ENCODE peak calls at places on chromosomes 1 and 21, in eight cellular contexts. One of them, this sample, is unnamed.

GRCh38 chr1:34858901-34859441 is 578 bp downstream of the SMIM12 start:
- DNase-seq in lung: peak; percentile 33
- DNase-seq in AG10803: peak; percentile 19
- DNase-seq in uterus: peak; percentile 28
- DNase-seq in adipocyte: peak; percentile 50
- DNase-seq in fibroblast of mammary gland: peak; percentile 66
- DNase-seq in CD8-positive, alpha-beta T cell: no peak
- DNase-seq in pancreas: peak; percentile 40
- DNase-seq in this sample: no peak

GRCh38 chr1:114178940-114179339 is 25.3 kb upstream of the SYT6 start:
- DNase-seq in lung: no peak
- DNase-seq in AG10803: no peak
- DNase-seq in uterus: no peak
- DNase-seq in adipocyte: no peak
- DNase-seq in fibroblast of mammary gland: no peak
- DNase-seq in CD8-positive, alpha-beta T cell: no peak
- DNase-seq in pancreas: no peak
- DNase-seq in this sample: no peak

GRCh38 chr1:47207811-47208373 is 18.1 kb upstream of the PDZK1IP1 start:
- DNase-seq in lung: no peak
- DNase-seq in AG10803: no peak
- DNase-seq in uterus: no peak
- DNase-seq in adipocyte: no peak
- DNase-seq in fibroblast of mammary gland: peak; percentile 55
- DNase-seq in CD8-positive, alpha-beta T cell: no peak
- DNase-seq in pancreas: no peak
- DNase-seq in this sample: no peak

GRCh38 chr1:25586181-25586588 is 30.4 kb upstream of the MAN1C1 start:
- DNase-seq in lung: no peak
- DNase-seq in AG10803: no peak
- DNase-seq in uterus: no peak
- DNase-seq in adipocyte: no peak
- DNase-seq in fibroblast of mammary gland: no peak
- DNase-seq in CD8-positive, alpha-beta T cell: no peak
- DNase-seq in pancreas: no peak
- DNase-seq in this sample: no peak

GRCh38 chr1:155029513-155030242 is 3.9 kb downstream of the DCST2 start:
- DNase-seq in lung: no peak
- DNase-seq in AG10803: no peak
- DNase-seq in uterus: no peak
- DNase-seq in adipocyte: no peak
- DNase-seq in fibroblast of mammary gland: no peak
- DNase-seq in CD8-positive, alpha-beta T cell: no peak
- DNase-seq in pancreas: no peak
- DNase-seq in this sample: no peak

GRCh38 chr1:181094813-181095212 is 6.3 kb downstream of the IER5 start:
- DNase-seq in lung: no peak
- DNase-seq in AG10803: peak; percentile 97
- DNase-seq in uterus: peak; percentile 66
- DNase-seq in adipocyte: peak; percentile 93
- DNase-seq in fibroblast of mammary gland: peak; percentile 95
- DNase-seq in CD8-positive, alpha-beta T cell: no peak
- DNase-seq in pancreas: no peak
- DNase-seq in this sample: no peak

GRCh38 chr1:53349968-53350852 is 22.3 kb upstream of the LRP8 start:
- DNase-seq in lung: no peak
- DNase-seq in AG10803: no peak
- DNase-seq in uterus: no peak
- DNase-seq in adipocyte: no peak
- DNase-seq in fibroblast of mammary gland: no peak
- DNase-seq in CD8-positive, alpha-beta T cell: no peak
- DNase-seq in pancreas: no peak
- DNase-seq in this sample: no peak

GRCh38 chr1:24975391-24975790 is 45.3 kb upstream of the RUNX3 start:
- DNase-seq in lung: no peak
- DNase-seq in AG10803: no peak
- DNase-seq in uterus: no peak
- DNase-seq in adipocyte: no peak
- DNase-seq in fibroblast of mammary gland: no peak
- DNase-seq in CD8-positive, alpha-beta T cell: no peak
- DNase-seq in pancreas: no peak
- DNase-seq in this sample: no peak

GRCh38 chr1:241608379-241609033 is 31.7 kb downstream of the CHML start:
- DNase-seq in lung: no peak
- DNase-seq in AG10803: peak; percentile 28
- DNase-seq in uterus: no peak
- DNase-seq in adipocyte: peak; percentile 57
- DNase-seq in fibroblast of mammary gland: peak; percentile 83
- DNase-seq in CD8-positive, alpha-beta T cell: no peak
- DNase-seq in pancreas: no peak
- DNase-seq in this sample: no peak

GRCh38 chr21:41431788-41432548 is 5.9 kb downstream of the MX1 start:
- DNase-seq in lung: no peak
- DNase-seq in AG10803: no peak
- DNase-seq in uterus: no peak
- DNase-seq in adipocyte: no peak
- DNase-seq in fibroblast of mammary gland: no peak
- DNase-seq in CD8-positive, alpha-beta T cell: no peak
- DNase-seq in pancreas: no peak
- DNase-seq in this sample: no peak

GRCh38 chr1:40562185-40562584 is 30.7 kb downstream of the ZNF684 start:
- DNase-seq in lung: no peak
- DNase-seq in AG10803: no peak
- DNase-seq in uterus: no peak
- DNase-seq in adipocyte: no peak
- DNase-seq in fibroblast of mammary gland: no peak
- DNase-seq in CD8-positive, alpha-beta T cell: no peak
- DNase-seq in pancreas: no peak
- DNase-seq in this sample: no peak

GRCh38 chr1:163046071-163046470 is 23.1 kb upstream of the RGS4 start:
- DNase-seq in lung: no peak
- DNase-seq in AG10803: peak; percentile 65
- DNase-seq in uterus: no peak
- DNase-seq in adipocyte: peak; percentile 71
- DNase-seq in fibroblast of mammary gland: peak; percentile 68
- DNase-seq in CD8-positive, alpha-beta T cell: no peak
- DNase-seq in pancreas: no peak
- DNase-seq in this sample: no peak

GRCh38 chr1:28112388-28113311 is 24.2 kb upstream of the EYA3 start:
- DNase-seq in lung: peak; percentile 62
- DNase-seq in AG10803: peak; percentile 52
- DNase-seq in uterus: no peak
- DNase-seq in adipocyte: no peak
- DNase-seq in fibroblast of mammary gland: peak; percentile 92
- DNase-seq in CD8-positive, alpha-beta T cell: no peak
- DNase-seq in pancreas: no peak
- DNase-seq in this sample: peak; percentile 14

GRCh38 chr21:45175326-45176085 is 101.1 kb downstream of the ADARB1 start:
- DNase-seq in lung: no peak
- DNase-seq in AG10803: no peak
- DNase-seq in uterus: no peak
- DNase-seq in adipocyte: peak; percentile 12
- DNase-seq in fibroblast of mammary gland: no peak
- DNase-seq in CD8-positive, alpha-beta T cell: no peak
- DNase-seq in pancreas: no peak
- DNase-seq in this sample: no peak

GRCh38 chr1:179743679-179744400 is 749 bp downstream of the FAM163A start:
- DNase-seq in lung: no peak
- DNase-seq in AG10803: no peak
- DNase-seq in uterus: no peak
- DNase-seq in adipocyte: peak; percentile 10
- DNase-seq in fibroblast of mammary gland: no peak
- DNase-seq in CD8-positive, alpha-beta T cell: no peak
- DNase-seq in pancreas: no peak
- DNase-seq in this sample: no peak

GRCh38 chr1:115977481-115978258 is 1.4 kb downstream of the SLC22A15 start:
- DNase-seq in lung: peak; percentile 44
- DNase-seq in AG10803: peak; percentile 98
- DNase-seq in uterus: no peak
- DNase-seq in adipocyte: peak; percentile 76
- DNase-seq in fibroblast of mammary gland: peak; percentile 85
- DNase-seq in CD8-positive, alpha-beta T cell: no peak
- DNase-seq in pancreas: no peak
- DNase-seq in this sample: no peak

GRCh38 chr1:241579434-241579833 is 47.3 kb downstream of the KMO start:
- DNase-seq in lung: no peak
- DNase-seq in AG10803: no peak
- DNase-seq in uterus: no peak
- DNase-seq in adipocyte: no peak
- DNase-seq in fibroblast of mammary gland: no peak
- DNase-seq in CD8-positive, alpha-beta T cell: no peak
- DNase-seq in pancreas: no peak
- DNase-seq in this sample: no peak

DNA sequence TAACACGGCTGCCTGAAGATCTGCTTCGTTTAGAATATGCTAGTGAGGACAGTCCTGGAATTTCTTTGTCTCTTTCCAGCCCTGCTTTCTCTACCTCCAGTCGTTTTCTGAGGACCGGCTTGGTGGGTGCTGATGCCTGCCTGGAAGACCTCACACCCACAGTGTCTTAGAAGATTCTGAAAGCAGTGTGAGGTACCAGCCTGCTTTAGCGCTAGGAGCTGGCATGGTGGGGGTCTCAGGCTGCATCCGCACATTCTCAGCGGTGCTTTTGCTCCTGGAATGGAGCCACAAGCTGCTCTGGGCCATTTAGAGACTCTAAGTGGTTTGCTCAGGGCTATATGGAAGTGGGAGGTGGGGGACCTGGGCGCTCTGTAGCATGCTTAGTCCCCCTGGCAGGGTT is 61.4 kb downstream of the CD247 start:
- DNase-seq in lung: no peak
- DNase-seq in AG10803: no peak
- DNase-seq in uterus: no peak
- DNase-seq in adipocyte: no peak
- DNase-seq in fibroblast of mammary gland: no peak
- DNase-seq in CD8-positive, alpha-beta T cell: no peak
- DNase-seq in pancreas: no peak
- DNase-seq in this sample: no peak
- H3K4me3 ChIP-seq in lung: no peak overlapping the region
- H3K4me3 ChIP-seq in AG10803: no peak overlapping the region
- H3K4me3 ChIP-seq in uterus: no peak overlapping the region
- H3K4me3 ChIP-seq in adipocyte: no peak overlapping the region
- H3K4me3 ChIP-seq in fibroblast of mammary gland: no peak overlapping the region
- H3K4me3 ChIP-seq in CD8-positive, alpha-beta T cell: no peak overlapping the region
- H3K4me3 ChIP-seq in pancreas: no peak overlapping the region
- H3K4me3 ChIP-seq in this sample: no peak overlapping the region

GRCh38 chr1:244367399-244368114 is 84.2 kb downstream of the ADSS2 start:
- DNase-seq in lung: no peak
- DNase-seq in AG10803: no peak
- DNase-seq in uterus: no peak
- DNase-seq in adipocyte: no peak
- DNase-seq in fibroblast of mammary gland: no peak
- DNase-seq in CD8-positive, alpha-beta T cell: no peak
- DNase-seq in pancreas: no peak
- DNase-seq in this sample: no peak

GRCh38 chr1:244368279-244368678 is 83.4 kb downstream of the ADSS2 start:
- DNase-seq in lung: no peak
- DNase-seq in AG10803: no peak
- DNase-seq in uterus: no peak
- DNase-seq in adipocyte: no peak
- DNase-seq in fibroblast of mammary gland: no peak
- DNase-seq in CD8-positive, alpha-beta T cell: no peak
- DNase-seq in pancreas: no peak
- DNase-seq in this sample: no peak

GRCh38 chr1:244365821-244366220 is 85.9 kb downstream of the ADSS2 start:
- DNase-seq in lung: no peak
- DNase-seq in AG10803: no peak
- DNase-seq in uterus: no peak
- DNase-seq in adipocyte: no peak
- DNase-seq in fibroblast of mammary gland: no peak
- DNase-seq in CD8-positive, alpha-beta T cell: no peak
- DNase-seq in pancreas: no peak
- DNase-seq in this sample: no peak

GRCh38 chr1:244361764-244362473 is 89.8 kb downstream of the ADSS2 start:
- DNase-seq in lung: no peak
- DNase-seq in AG10803: peak; percentile 77
- DNase-seq in uterus: no peak
- DNase-seq in adipocyte: peak; percentile 68
- DNase-seq in fibroblast of mammary gland: peak; percentile 18
- DNase-seq in CD8-positive, alpha-beta T cell: no peak
- DNase-seq in pancreas: no peak
- DNase-seq in this sample: no peak

GRCh38 chr1:244362481-244362880 is 89.2 kb downstream of the ADSS2 start:
- DNase-seq in lung: no peak
- DNase-seq in AG10803: no peak
- DNase-seq in uterus: no peak
- DNase-seq in adipocyte: no peak
- DNase-seq in fibroblast of mammary gland: no peak
- DNase-seq in CD8-positive, alpha-beta T cell: no peak
- DNase-seq in pancreas: no peak
- DNase-seq in this sample: no peak
- H3K4me3 ChIP-seq in lung: no peak overlapping the region
- H3K4me3 ChIP-seq in AG10803: no peak overlapping the region
- H3K4me3 ChIP-seq in uterus: no peak overlapping the region
- H3K4me3 ChIP-seq in adipocyte: no peak overlapping the region
- H3K4me3 ChIP-seq in fibroblast of mammary gland: no peak overlapping the region
- H3K4me3 ChIP-seq in CD8-positive, alpha-beta T cell: no peak overlapping the region
- H3K4me3 ChIP-seq in pancreas: no peak overlapping the region
- H3K4me3 ChIP-seq in this sample: no peak overlapping the region

DNA sequence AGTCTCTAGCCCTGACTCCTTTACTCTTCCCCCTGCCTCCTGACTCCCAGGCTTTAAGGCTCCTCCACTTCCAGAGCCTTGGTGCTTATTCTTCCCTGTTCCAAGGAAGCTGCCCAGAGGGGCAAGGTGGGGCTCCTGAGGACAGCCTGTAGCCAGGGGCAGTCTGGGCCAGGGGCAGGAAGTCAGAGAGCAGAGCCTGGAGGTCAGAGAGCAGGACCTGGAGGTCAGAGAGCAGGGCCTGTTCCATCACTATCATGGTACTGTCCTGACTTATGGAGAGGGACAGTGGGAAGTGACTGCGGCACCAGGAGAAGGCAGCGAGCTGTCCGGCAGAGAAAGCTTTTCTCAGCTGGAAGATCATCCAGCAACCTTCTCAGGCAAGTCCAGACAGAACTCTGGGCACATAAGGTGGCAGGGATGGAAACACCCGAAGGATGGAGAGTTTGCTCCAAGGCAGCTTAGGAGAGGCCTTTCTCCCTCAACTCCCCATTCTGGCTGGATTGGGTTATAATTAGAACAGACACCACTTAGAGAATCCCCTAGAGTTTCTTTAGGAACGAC is 25.0 kb downstream of the PLXNA2 start:
- DNase-seq in lung: no peak
- DNase-seq in AG10803: no peak
- DNase-seq in uterus: no peak
- DNase-seq in adipocyte: no peak
- DNase-seq in fibroblast of mammary gland: no peak
- DNase-seq in CD8-positive, alpha-beta T cell: no peak
- DNase-seq in pancreas: no peak
- DNase-seq in this sample: no peak
- H3K4me3 ChIP-seq in lung: no peak overlapping the region
- H3K4me3 ChIP-seq in AG10803: no peak overlapping the region
- H3K4me3 ChIP-seq in uterus: no peak overlapping the region
- H3K4me3 ChIP-seq in adipocyte: no peak overlapping the region
- H3K4me3 ChIP-seq in fibroblast of mammary gland: no peak overlapping the region
- H3K4me3 ChIP-seq in CD8-positive, alpha-beta T cell: no peak overlapping the region
- H3K4me3 ChIP-seq in pancreas: no peak overlapping the region
- H3K4me3 ChIP-seq in this sample: no peak overlapping the region

DNA sequence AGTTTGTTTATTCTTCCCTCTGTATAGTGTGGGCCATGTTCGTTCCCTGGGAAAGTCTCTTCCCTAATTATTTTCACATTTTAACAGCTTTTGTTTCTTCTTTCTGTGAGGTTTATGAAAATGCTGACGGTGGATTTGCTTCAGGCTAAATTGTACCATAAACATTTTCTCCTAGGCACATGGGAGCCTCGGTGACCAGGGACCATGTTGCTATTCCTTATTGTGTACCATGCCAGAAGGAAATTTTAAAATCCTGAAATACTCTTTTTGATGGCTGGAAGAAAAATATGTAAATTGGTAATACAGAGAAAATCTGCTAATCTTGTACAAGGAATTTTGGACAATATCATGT is 230.1 kb upstream of the JUN start:
- DNase-seq in lung: no peak
- DNase-seq in AG10803: no peak
- DNase-seq in uterus: no peak
- DNase-seq in adipocyte: no peak
- DNase-seq in fibroblast of mammary gland: no peak
- DNase-seq in CD8-positive, alpha-beta T cell: no peak
- DNase-seq in pancreas: no peak
- DNase-seq in this sample: no peak
- H3K4me3 ChIP-seq in lung: no peak overlapping the region
- H3K4me3 ChIP-seq in AG10803: peak overlapping the region; percentile 37
- H3K4me3 ChIP-seq in uterus: no peak overlapping the region
- H3K4me3 ChIP-seq in adipocyte: peak overlapping the region; percentile 67
- H3K4me3 ChIP-seq in fibroblast of mammary gland: no peak overlapping the region
- H3K4me3 ChIP-seq in CD8-positive, alpha-beta T cell: no peak overlapping the region
- H3K4me3 ChIP-seq in pancreas: peak overlapping the region; percentile 2
- H3K4me3 ChIP-seq in this sample: no peak overlapping the region